ENCODE peak calls at places on chromosomes 2 and 18, in eight cellular contexts. One of them, this sample, is unnamed.

GRCh38 chr2:42202299-42203008 is 33.3 kb downstream of the EML4 start:
- DNase-seq in psoas muscle: no peak
- DNase-seq in HL-60: no peak
- DNase-seq in right lobe of liver: no peak
- DNase-seq in choroid plexus epithelial cell: peak
- DNase-seq in PC-9: no peak
- DNase-seq in PC-3: no peak
- DNase-seq in upper lobe of right lung: no peak
- DNase-seq in this sample: no peak

GRCh38 chr2:3727397-3728045 is 24.1 kb downstream of the DCDC2C start:
- DNase-seq in psoas muscle: no peak
- DNase-seq in HL-60: no peak
- DNase-seq in right lobe of liver: no peak
- DNase-seq in choroid plexus epithelial cell: no peak
- DNase-seq in PC-9: no peak
- DNase-seq in PC-3: no peak
- DNase-seq in upper lobe of right lung: no peak
- DNase-seq in this sample: no peak

GRCh38 chr2:36459725-36460137 is 104.2 kb downstream of the CRIM1 start:
- DNase-seq in psoas muscle: no peak
- DNase-seq in HL-60: no peak
- DNase-seq in right lobe of liver: no peak
- DNase-seq in choroid plexus epithelial cell: peak
- DNase-seq in PC-9: peak
- DNase-seq in PC-3: peak
- DNase-seq in upper lobe of right lung: no peak
- DNase-seq in this sample: no peak

GRCh38 chr2:196242131-196242620 is 70.8 kb upstream of the STK17B start:
- DNase-seq in psoas muscle: no peak
- DNase-seq in HL-60: peak
- DNase-seq in right lobe of liver: no peak
- DNase-seq in choroid plexus epithelial cell: no peak
- DNase-seq in PC-9: no peak
- DNase-seq in PC-3: peak
- DNase-seq in upper lobe of right lung: peak
- DNase-seq in this sample: no peak

GRCh38 chr2:69916151-69916550 is 1.2 kb downstream of the MXD1 start:
- DNase-seq in psoas muscle: no peak
- DNase-seq in HL-60: no peak
- DNase-seq in right lobe of liver: no peak
- DNase-seq in choroid plexus epithelial cell: no peak
- DNase-seq in PC-9: no peak
- DNase-seq in PC-3: peak
- DNase-seq in upper lobe of right lung: no peak
- DNase-seq in this sample: no peak

GRCh38 chr18:48547456-48548403 is 8.9 kb downstream of the CTIF start:
- DNase-seq in psoas muscle: no peak
- DNase-seq in HL-60: no peak
- DNase-seq in right lobe of liver: peak
- DNase-seq in choroid plexus epithelial cell: peak
- DNase-seq in PC-9: peak
- DNase-seq in PC-3: peak
- DNase-seq in upper lobe of right lung: no peak
- DNase-seq in this sample: peak

GRCh38 chr2:219954331-219954730 is 326.9 kb downstream of the SLC4A3 start:
- DNase-seq in psoas muscle: no peak
- DNase-seq in HL-60: no peak
- DNase-seq in right lobe of liver: no peak
- DNase-seq in choroid plexus epithelial cell: no peak
- DNase-seq in PC-9: no peak
- DNase-seq in PC-3: no peak
- DNase-seq in upper lobe of right lung: no peak
- DNase-seq in this sample: no peak

GRCh38 chr2:160427629-160428424 is 65.8 kb downstream of the RBMS1 start:
- DNase-seq in psoas muscle: no peak
- DNase-seq in HL-60: peak
- DNase-seq in right lobe of liver: no peak
- DNase-seq in choroid plexus epithelial cell: peak
- DNase-seq in PC-9: no peak
- DNase-seq in PC-3: no peak
- DNase-seq in upper lobe of right lung: no peak
- DNase-seq in this sample: no peak

GRCh38 chr18:21660078-21660477 is 44.5 kb downstream of the ABHD3 start:
- DNase-seq in psoas muscle: no peak
- DNase-seq in HL-60: no peak
- DNase-seq in right lobe of liver: no peak
- DNase-seq in choroid plexus epithelial cell: no peak
- DNase-seq in PC-9: no peak
- DNase-seq in PC-3: no peak
- DNase-seq in upper lobe of right lung: no peak
- DNase-seq in this sample: no peak

GRCh38 chr18:34694611-34695165 is 15.4 kb upstream of the DTNA start:
- DNase-seq in psoas muscle: no peak
- DNase-seq in HL-60: no peak
- DNase-seq in right lobe of liver: no peak
- DNase-seq in choroid plexus epithelial cell: peak
- DNase-seq in PC-9: no peak
- DNase-seq in PC-3: no peak
- DNase-seq in upper lobe of right lung: no peak
- DNase-seq in this sample: no peak

GRCh38 chr2:169734172-169734847 is 678 bp downstream of the KLHL23 start:
- DNase-seq in psoas muscle: peak
- DNase-seq in HL-60: peak
- DNase-seq in right lobe of liver: peak
- DNase-seq in choroid plexus epithelial cell: peak
- DNase-seq in PC-9: peak
- DNase-seq in PC-3: peak
- DNase-seq in upper lobe of right lung: peak
- DNase-seq in this sample: no peak

GRCh38 chr18:75344161-75344560 is 83.3 kb downstream of the SMIM21 start:
- DNase-seq in psoas muscle: no peak
- DNase-seq in HL-60: no peak
- DNase-seq in right lobe of liver: no peak
- DNase-seq in choroid plexus epithelial cell: no peak
- DNase-seq in PC-9: no peak
- DNase-seq in PC-3: no peak
- DNase-seq in upper lobe of right lung: no peak
- DNase-seq in this sample: no peak

GRCh38 chr2:44169155-44169898 is 652 bp downstream of the PPM1B start:
- DNase-seq in psoas muscle: peak
- DNase-seq in HL-60: peak
- DNase-seq in right lobe of liver: peak
- DNase-seq in choroid plexus epithelial cell: peak
- DNase-seq in PC-9: no peak
- DNase-seq in PC-3: peak
- DNase-seq in upper lobe of right lung: peak
- DNase-seq in this sample: no peak

GRCh38 chr2:66170681-66171234 is 264.2 kb upstream of the MEIS1 start:
- DNase-seq in psoas muscle: no peak
- DNase-seq in HL-60: no peak
- DNase-seq in right lobe of liver: no peak
- DNase-seq in choroid plexus epithelial cell: no peak
- DNase-seq in PC-9: no peak
- DNase-seq in PC-3: peak
- DNase-seq in upper lobe of right lung: no peak
- DNase-seq in this sample: no peak

GRCh38 chr2:103520547-103520946 is 758.7 kb downstream of the TMEM182 start:
- DNase-seq in psoas muscle: no peak
- DNase-seq in HL-60: no peak
- DNase-seq in right lobe of liver: no peak
- DNase-seq in choroid plexus epithelial cell: no peak
- DNase-seq in PC-9: no peak
- DNase-seq in PC-3: no peak
- DNase-seq in upper lobe of right lung: no peak
- DNase-seq in this sample: no peak

GRCh38 chr2:169139993-169140767 is 70.8 kb downstream of the DHRS9 start:
- DNase-seq in psoas muscle: no peak
- DNase-seq in HL-60: no peak
- DNase-seq in right lobe of liver: no peak
- DNase-seq in choroid plexus epithelial cell: no peak
- DNase-seq in PC-9: no peak
- DNase-seq in PC-3: no peak
- DNase-seq in upper lobe of right lung: no peak
- DNase-seq in this sample: no peak

GRCh38 chr18:76131738-76132137 is 363.3 kb downstream of the ZNF516 start:
- DNase-seq in psoas muscle: no peak
- DNase-seq in HL-60: peak
- DNase-seq in right lobe of liver: no peak
- DNase-seq in choroid plexus epithelial cell: no peak
- DNase-seq in PC-9: no peak
- DNase-seq in PC-3: no peak
- DNase-seq in upper lobe of right lung: no peak
- DNase-seq in this sample: no peak

GRCh38 chr18:4130734-4131719 is 324.1 kb downstream of the DLGAP1 start:
- DNase-seq in psoas muscle: no peak
- DNase-seq in HL-60: no peak
- DNase-seq in right lobe of liver: no peak
- DNase-seq in choroid plexus epithelial cell: no peak
- DNase-seq in PC-9: no peak
- DNase-seq in PC-3: no peak
- DNase-seq in upper lobe of right lung: no peak
- DNase-seq in this sample: no peak

GRCh38 chr2:240597054-240597418 is 10.5 kb downstream of the CAPN10 start:
- DNase-seq in psoas muscle: peak
- DNase-seq in HL-60: no peak
- DNase-seq in right lobe of liver: peak
- DNase-seq in choroid plexus epithelial cell: no peak
- DNase-seq in PC-9: no peak
- DNase-seq in PC-3: no peak
- DNase-seq in upper lobe of right lung: peak
- DNase-seq in this sample: no peak

DNA sequence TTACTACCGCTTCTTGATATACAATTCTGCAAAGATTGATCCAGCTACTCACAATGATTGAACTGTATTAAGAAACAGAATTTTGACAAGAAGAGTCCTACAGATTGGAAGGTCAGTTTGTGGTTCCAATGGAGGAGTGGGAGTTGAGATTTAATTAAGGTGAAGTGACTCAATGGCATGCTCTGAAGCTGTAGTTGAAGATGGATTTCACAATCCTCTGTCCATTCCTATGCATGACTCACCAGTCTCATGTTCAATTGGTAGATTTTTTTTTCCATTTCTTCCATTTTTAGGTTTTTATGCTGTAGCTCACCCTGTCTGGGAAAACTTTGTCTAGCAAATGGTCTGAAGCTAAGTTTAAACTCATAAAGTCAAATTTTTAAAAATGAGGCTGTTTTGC is 83.3 kb downstream of the DPP4 start:
- DNase-seq in psoas muscle: no peak
- DNase-seq in HL-60: no peak
- DNase-seq in right lobe of liver: no peak
- DNase-seq in choroid plexus epithelial cell: peak
- DNase-seq in PC-9: no peak
- DNase-seq in PC-3: peak
- DNase-seq in upper lobe of right lung: no peak
- DNase-seq in this sample: no peak
- H3K4me3 ChIP-seq in psoas muscle: no peak
- H3K4me3 ChIP-seq in HL-60: no peak
- H3K4me3 ChIP-seq in right lobe of liver: no peak
- H3K4me3 ChIP-seq in choroid plexus epithelial cell: no peak
- H3K4me3 ChIP-seq in PC-9: no peak
- H3K4me3 ChIP-seq in PC-3: no peak
- H3K4me3 ChIP-seq in upper lobe of right lung: no peak
- H3K4me3 ChIP-seq in this sample: no peak

DNA sequence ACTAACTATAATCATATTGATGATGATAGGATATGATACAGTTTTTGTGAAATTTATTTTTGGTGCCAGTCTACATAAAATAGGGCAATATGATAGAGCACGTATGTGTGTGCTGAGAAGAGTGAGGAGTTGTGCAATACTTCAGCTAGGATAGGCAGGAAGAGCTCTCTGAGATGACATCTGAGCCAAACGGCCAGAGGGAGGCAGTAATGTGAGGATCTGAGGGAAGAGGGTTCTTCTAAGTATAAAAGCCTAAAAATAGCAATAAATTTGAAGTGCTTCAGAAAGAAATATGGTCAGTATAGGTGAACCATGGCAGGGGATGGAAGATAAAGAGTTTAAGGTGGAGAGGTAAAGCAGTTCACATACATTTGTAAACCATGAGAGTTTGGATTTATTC is 102.5 kb downstream of the OLA1 start:
- DNase-seq in psoas muscle: no peak
- DNase-seq in HL-60: no peak
- DNase-seq in right lobe of liver: no peak
- DNase-seq in choroid plexus epithelial cell: peak
- DNase-seq in PC-9: no peak
- DNase-seq in PC-3: peak
- DNase-seq in upper lobe of right lung: no peak
- DNase-seq in this sample: no peak
- TF ChIP-seq CTCF in psoas muscle: no peak
- TF ChIP-seq CTCF in HL-60: no peak
- TF ChIP-seq CTCF in right lobe of liver: no peak
- TF ChIP-seq CTCF in choroid plexus epithelial cell: peak
- TF ChIP-seq CTCF in PC-9: no peak
- TF ChIP-seq CTCF in PC-3: peak
- TF ChIP-seq CTCF in upper lobe of right lung: no peak
- TF ChIP-seq CTCF in this sample: no peak

DNA sequence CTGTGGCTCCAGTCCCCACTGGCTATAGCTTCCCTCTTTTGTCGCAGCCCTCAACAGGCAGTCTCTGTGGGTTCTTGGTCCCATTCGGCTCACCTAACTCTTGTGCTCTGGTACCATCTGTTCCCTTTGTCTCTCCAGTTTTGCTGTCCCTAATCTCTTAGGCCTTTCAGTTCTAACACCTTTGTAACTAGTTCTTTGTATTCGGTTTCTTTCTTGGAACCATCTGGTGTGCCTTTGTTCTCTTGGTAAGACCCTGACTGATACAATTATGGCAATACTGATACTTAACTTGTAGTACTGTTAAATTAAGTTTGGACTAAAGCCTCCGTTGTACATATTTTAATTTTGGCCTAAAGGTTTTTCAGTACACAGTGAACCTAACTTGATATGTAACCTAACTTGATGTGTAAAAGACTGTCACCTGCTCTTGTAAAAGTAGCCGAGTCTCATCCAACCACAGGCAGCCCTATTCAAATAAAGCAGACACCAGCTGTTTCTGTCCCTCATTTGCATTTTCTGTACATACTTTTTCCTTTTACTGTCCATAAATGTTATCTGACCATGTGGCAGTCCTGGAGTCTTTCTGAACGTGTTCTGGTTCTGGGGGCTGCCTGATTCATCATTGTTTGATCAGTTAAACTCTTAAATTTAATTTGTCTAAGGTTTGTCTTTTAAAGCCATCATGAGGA is 4.8 kb upstream of the MRPL44 start:
- DNase-seq in psoas muscle: no peak
- DNase-seq in HL-60: no peak
- DNase-seq in right lobe of liver: no peak
- DNase-seq in choroid plexus epithelial cell: no peak
- DNase-seq in PC-9: no peak
- DNase-seq in PC-3: no peak
- DNase-seq in upper lobe of right lung: no peak
- DNase-seq in this sample: no peak
- H3K4me3 ChIP-seq in psoas muscle: no peak
- H3K4me3 ChIP-seq in HL-60: no peak
- H3K4me3 ChIP-seq in right lobe of liver: no peak
- H3K4me3 ChIP-seq in choroid plexus epithelial cell: no peak
- H3K4me3 ChIP-seq in PC-9: no peak
- H3K4me3 ChIP-seq in PC-3: no peak
- H3K4me3 ChIP-seq in upper lobe of right lung: no peak
- H3K4me3 ChIP-seq in this sample: no peak

GRCh38 chr18:11309172-11309571 is 159.8 kb upstream of the PIEZO2 start:
- DNase-seq in psoas muscle: no peak
- DNase-seq in HL-60: no peak
- DNase-seq in right lobe of liver: peak
- DNase-seq in choroid plexus epithelial cell: peak
- DNase-seq in PC-9: no peak
- DNase-seq in PC-3: peak
- DNase-seq in upper lobe of right lung: no peak
- DNase-seq in this sample: peak
- TF ChIP-seq CTCF in psoas muscle: no peak
- TF ChIP-seq CTCF in HL-60: no peak
- TF ChIP-seq CTCF in right lobe of liver: no peak
- TF ChIP-seq CTCF in choroid plexus epithelial cell: peak
- TF ChIP-seq CTCF in PC-9: no peak
- TF ChIP-seq CTCF in PC-3: peak
- TF ChIP-seq CTCF in upper lobe of right lung: no peak
- TF ChIP-seq CTCF in this sample: peak

This sample was measured in LNCaP clone FGC.